ENCODE peak calls at places on chromosome 12, in five cellular contexts. P, C, Y, Q and D are unnamed samples.

GRCh38 chr12:84502907-84503787 is 409.5 kb downstream of the SLC6A15 start:
- DNase-seq in P (no peak), Y (peak), Q (peak), C (peak), D (peak)

GRCh38 chr12:114812858-114813761 is 129.1 kb upstream of the TBX3 start:
- DNase-seq in Y (no peak), C (no peak), P (no peak), Q (no peak), D (peak)

GRCh38 chr12:119381471-119382235 is 47.1 kb downstream of the CCDC60 start:
- DNase-seq in C (no peak), Q (no peak), Y (no peak), P (no peak), D (no peak)

GRCh38 chr12:94561943-94562411 is 88.4 kb downstream of the TMCC3 start:
- DNase-seq in C (no peak), Y (peak), P (no peak), Q (no peak), D (no peak)

GRCh38 chr12:122121341-122122192 is 43.0 kb downstream of the MLXIP start:
- DNase-seq in P (no peak), Q (no peak), Y (no peak), C (no peak), D (no peak)

GRCh38 chr12:48197967-48198618 is 5.0 kb downstream of the OR10AD1 start:
- DNase-seq in P (peak), Q (peak), Y (peak), C (peak), D (peak)

GRCh38 chr12:46357438-46358324 is 14.9 kb downstream of the SLC38A2 start:
- DNase-seq in C (no peak), P (no peak), Q (peak), Y (peak), D (peak)

GRCh38 chr12:124740691-124741137 is 123.0 kb downstream of the SCARB1 start:
- DNase-seq in P (no peak), Q (no peak), C (peak), Y (peak), D (no peak)

GRCh38 chr12:114245555-114245954 is 160.4 kb downstream of the TBX5 start:
- DNase-seq in C (no peak), Q (no peak), Y (no peak), P (no peak), D (no peak)

GRCh38 chr12:71392521-71393145 is 47.0 kb upstream of the LGR5 start:
- DNase-seq in Q (peak), C (no peak), P (no peak), Y (peak), D (peak)

GRCh38 chr12:15839682-15840081 is 42.5 kb upstream of the STRAP start:
- DNase-seq in C (no peak), Q (no peak), Y (no peak), P (no peak), D (no peak)

GRCh38 chr12:111322336-111323250 is 46.3 kb downstream of the PHETA1 start:
- DNase-seq in C (no peak), Q (peak), P (no peak), Y (no peak), D (no peak)

GRCh38 chr12:108297895-108298760 is 41.0 kb downstream of the CMKLR1 start:
- DNase-seq in Y (no peak), C (no peak), Q (no peak), P (no peak), D (no peak)

GRCh38 chr12:120257041-120257821 is 8.3 kb downstream of the PXN start:
- DNase-seq in Q (peak), Y (peak), P (no peak), C (no peak), D (peak)

GRCh38 chr12:108211161-108211560 is 82.1 kb downstream of the WSCD2 start:
- DNase-seq in P (no peak), Q (no peak), C (no peak), Y (no peak), D (no peak)

GRCh38 chr12:85580562-85581168 is 255.5 kb downstream of the RASSF9 start:
- DNase-seq in P (no peak), Q (peak), Y (no peak), C (no peak), D (no peak)

GRCh38 chr12:101855364-101855884 is 22.0 kb upstream of the DRAM1 start:
- DNase-seq in Y (no peak), Q (no peak), P (no peak), C (no peak), D (peak)

GRCh38 chr12:49415426-49416040 is 48.3 kb downstream of the SPATS2 start:
- DNase-seq in Q (no peak), Y (no peak), P (no peak), C (no peak), D (no peak)

GRCh38 chr12:32051511-32052299 is 54.9 kb upstream of the BICD1 start:
- DNase-seq in Y (peak), P (no peak), C (no peak), Q (peak), D (peak)

GRCh38 chr12:109736552-109737108 is 23.0 kb downstream of the FAM222A start:
- DNase-seq in Y (peak), C (peak), P (no peak), Q (no peak), D (peak)

GRCh38 chr12:3381059-3382047 is 109.7 kb upstream of the PRMT8 start:
- DNase-seq in C (no peak), P (no peak), Y (peak), Q (no peak), D (no peak)

GRCh38 chr12:79674629-79675028 is 16.1 kb downstream of the PAWR start:
- DNase-seq in Y (peak), Q (no peak), P (no peak), C (no peak), D (peak)

GRCh38 chr12:48883305-48884171 is 17.9 kb upstream of the RND1 start:
- DNase-seq in P (no peak), Q (no peak), Y (no peak), C (no peak), D (no peak)

GRCh38 chr12:66132408-66132807 is 1.9 kb upstream of the LLPH start:
- DNase-seq in Q (no peak), P (no peak), C (no peak), Y (peak), D (peak)

GRCh38 chr12:106774808-106775524 is 484 bp downstream of the RIC8B start:
- DNase-seq in Y (no peak), C (peak), P (no peak), Q (no peak), D (no peak)

GRCh38 chr12:1812650-1813302 is 7.6 kb upstream of the LRTM2 start:
- DNase-seq in Y (no peak), C (no peak), Q (no peak), P (no peak), D (peak)

GRCh38 chr12:45017916-45018315 is 33.0 kb downstream of the DBX2 start:
- DNase-seq in P (no peak), C (no peak), Y (peak), Q (no peak), D (no peak)

GRCh38 chr12:52054231-52054837 is 3.1 kb downstream of the NR4A1 start:
- DNase-seq in C (no peak), P (no peak), Q (no peak), Y (no peak), D (no peak)

GRCh38 chr12:44774815-44775411 is 101.2 kb downstream of the NELL2 start:
- DNase-seq in P (peak), Y (no peak), Q (no peak), C (peak), D (no peak)

GRCh38 chr12:46916796-46917419 is 91.1 kb upstream of the SLC38A4 start:
- DNase-seq in P (no peak), Y (no peak), C (no peak), Q (no peak), D (no peak)

GRCh38 chr12:123389560-123390351 is 5.8 kb downstream of the KMT5A start:
- DNase-seq in Y (peak), Q (no peak), C (peak), P (no peak), D (no peak)

GRCh38 chr12:124682425-124683329 is 115.3 kb upstream of the NCOR2 start:
- DNase-seq in Q (no peak), C (no peak), P (no peak), Y (no peak), D (no peak)

GRCh38 chr12:68236421-68237059 is 10.9 kb upstream of the IL26 start:
- DNase-seq in P (no peak), C (peak), Y (no peak), Q (no peak), D (no peak)

GRCh38 chr12:71438670-71439361 is 782 bp upstream of the LGR5 start:
- DNase-seq in P (no peak), C (no peak), Y (peak), Q (no peak), D (peak)

GRCh38 chr12:27615331-27615891 is 80.8 kb upstream of the REP15 start:
- DNase-seq in C (no peak), Y (no peak), Q (no peak), P (no peak), D (peak)

GRCh38 chr12:101501410-101502045 is 26.4 kb downstream of the SPIC start:
- DNase-seq in Y (no peak), P (no peak), C (no peak), Q (no peak), D (no peak)

GRCh38 chr12:122790393-122791075 is 16.2 kb downstream of the CCDC62 start:
- DNase-seq in Y (peak), P (no peak), C (no peak), Q (peak), D (peak)

GRCh38 chr12:104998423-104999346 is 12.6 kb downstream of the NOPCHAP1 start:
- DNase-seq in Q (no peak), Y (no peak), P (no peak), C (no peak), D (no peak)

GRCh38 chr12:133057446-133057845 is 20.1 kb downstream of the ZNF84 start:
- DNase-seq in P (no peak), Q (no peak), C (no peak), Y (no peak), D (no peak)